ENCODE peak calls at places on chromosomes 4 and X, in six cellular contexts. U is upper lobe of left lung, C is HepG2, B is breast epithelium, H is NB4, V is activated B cell treated with CpG ODN at 0.5 μM for 24 hours. N is an unnamed sample.

GRCh38 chr4:2217726-2218125 is 24.2 kb downstream of the HAUS3 start:
- DNase-seq in B (no peak), V (no peak), H (no peak), C (no peak), U (no peak), N (no peak)

GRCh38 chrX:19046343-19047215 is 62.7 kb upstream of the PHKA2 start:
- DNase-seq in U (no peak), V (no peak), H (peak), B (no peak), C (no peak), N (no peak)

GRCh38 chrX:2647627-2648026 is 43.5 kb upstream of the CD99 start:
- DNase-seq in U (no peak), V (no peak), B (no peak), H (no peak), C (no peak), N (no peak)

GRCh38 chr4:76658231-76659102 is 223.4 kb downstream of the SHROOM3 start:
- DNase-seq in C (no peak), B (no peak), H (no peak), V (no peak), U (no peak), N (no peak)

GRCh38 chr4:169070071-169070894 is 60.2 kb upstream of the CBR4 start:
- DNase-seq in B (peak), U (peak), V (no peak), C (peak), H (peak), N (no peak)

GRCh38 chr4:88109123-88109864 is 49.1 kb downstream of the ABCG2 start:
- DNase-seq in C (peak), H (no peak), V (no peak), B (no peak), U (no peak), N (no peak)

GRCh38 chr4:89800012-89800516 is 36.9 kb downstream of the SNCA start:
- DNase-seq in C (no peak), B (no peak), U (no peak), V (no peak), H (no peak), N (no peak)

GRCh38 chr4:101655847-101656246 is 134.7 kb upstream of the BANK1 start:
- DNase-seq in C (no peak), B (no peak), V (no peak), H (no peak), U (no peak), N (no peak)

GRCh38 chrX:56786889-56787733 is 58.1 kb downstream of the NBDY start:
- DNase-seq in C (no peak), V (no peak), H (no peak), B (no peak), U (no peak), N (peak)

GRCh38 chrX:68498508-68499379 is at the start of gene YIPF6:
- DNase-seq in B (peak), V (peak), U (peak), H (peak), C (peak), N (peak)

GRCh38 chrX:30935985-30936384 is 46.9 kb upstream of the TAB3 start:
- DNase-seq in H (peak), C (peak), B (no peak), U (peak), V (no peak), N (no peak)

GRCh38 chr4:23902203-23902602 is 12.4 kb upstream of the PPARGC1A start:
- DNase-seq in V (no peak), H (peak), C (no peak), B (no peak), U (no peak), N (no peak)

GRCh38 chr4:135418353-135418752 is 1216.8 kb upstream of the PABPC4L start:
- DNase-seq in V (no peak), H (peak), B (no peak), C (peak), U (no peak), N (no peak)

GRCh38 chr4:149031399-149031798 is 589.2 kb upstream of the NR3C2 start:
- DNase-seq in C (peak), H (peak), U (no peak), V (no peak), B (no peak), N (no peak)

GRCh38 chrX:70141373-70141772 is 8.1 kb downstream of the IGBP1 start:
- DNase-seq in U (no peak), C (no peak), H (no peak), V (no peak), B (no peak), N (no peak)

GRCh38 chrX:143455045-143455444 is 62.2 kb downstream of the SPANXN3 start:
- DNase-seq in C (no peak), U (no peak), B (no peak), H (no peak), V (no peak), N (no peak)

GRCh38 chr4:5114911-5115310 is 63.6 kb downstream of the STK32B start:
- DNase-seq in H (no peak), V (no peak), C (no peak), U (no peak), B (no peak), N (no peak)

GRCh38 chrX:46244451-46244850 is 300.8 kb downstream of the ZNF674 start:
- DNase-seq in U (no peak), V (no peak), H (no peak), B (no peak), C (no peak), N (no peak)

GRCh38 chr4:65665951-65666523 is 4.3 kb downstream of the EPHA5 start:
- DNase-seq in H (no peak), C (no peak), B (no peak), V (no peak), U (no peak), N (no peak)

DNA sequence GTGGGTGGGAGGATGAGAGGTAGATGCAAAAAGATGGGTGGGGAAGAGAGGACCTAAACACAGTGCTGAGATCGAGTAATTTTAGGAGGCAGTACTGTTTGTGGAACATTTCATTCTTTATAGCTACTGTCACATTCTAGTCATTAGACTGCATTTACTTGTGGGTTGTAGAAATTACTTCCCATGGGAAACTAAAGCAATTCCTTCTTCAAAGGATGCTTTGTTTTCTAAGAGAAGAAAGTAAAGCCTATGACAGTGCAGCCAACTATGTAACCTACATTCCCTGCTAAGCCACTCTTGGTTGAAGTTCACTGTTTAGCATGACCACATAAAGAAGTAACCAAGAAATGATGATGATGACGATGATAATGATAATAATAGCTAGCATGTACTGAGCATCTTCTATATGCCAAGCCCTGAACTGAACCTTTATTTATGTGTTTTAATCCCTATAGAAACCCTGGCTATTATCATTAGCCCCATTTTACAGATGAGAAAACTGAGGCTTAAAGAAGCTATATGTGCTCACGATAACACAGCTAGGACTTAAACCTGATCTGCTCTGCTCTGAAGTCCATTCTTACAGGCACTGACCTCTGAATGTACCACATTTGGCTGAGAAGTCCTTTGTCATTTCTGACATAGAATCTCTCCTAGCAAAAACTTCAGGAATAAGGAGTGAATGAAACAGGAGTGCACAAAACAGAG is 114.5 kb upstream of the KIT start:
- DNase-seq in H (no peak), C (no peak), B (no peak), V (no peak), U (no peak), N (no peak)
- TF ChIP-seq CTCF in H (no peak), C (no peak), B (no peak), V (no peak), U (no peak), N (no peak)

DNA sequence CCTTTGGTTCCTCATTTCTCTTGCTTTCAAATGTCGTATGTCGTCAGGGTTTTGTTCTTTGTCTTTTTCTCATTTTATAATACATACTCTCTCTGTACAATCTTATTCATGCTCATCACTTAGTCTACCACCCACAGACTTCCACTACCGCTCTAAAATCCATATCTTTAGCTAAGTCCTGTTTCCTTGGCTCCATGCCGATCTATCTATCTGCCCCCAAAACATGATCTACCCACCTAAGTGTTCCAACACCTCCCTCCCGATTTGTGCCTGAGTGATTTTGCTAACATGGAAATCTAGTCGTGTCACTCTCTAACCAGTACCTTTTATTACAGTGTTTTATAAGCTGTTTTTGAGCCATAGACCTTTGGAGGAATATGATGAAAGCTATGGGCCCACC is 65.6 kb upstream of the PGAM4 start:
- DNase-seq in B (no peak), U (no peak), V (no peak), C (no peak), H (no peak), N (no peak)
- TF ChIP-seq CTCF in B (no peak), U (no peak), V (no peak), C (no peak), H (no peak), N (no peak)

GRCh38 chrX:152869972-152870371 is 27.9 kb upstream of the ZNF185 start:
- DNase-seq in U (no peak), H (no peak), B (no peak), C (no peak), V (no peak), N (no peak)
- TF ChIP-seq CTCF in U (no peak), H (no peak), B (no peak), C (no peak), V (no peak), N (no peak)

GRCh38 chr4:55545681-55546632 is 752 bp downstream of the CLOCK start:
- DNase-seq in H (peak), V (peak), C (peak), U (peak), B (peak), N (peak)

GRCh38 chr4:55545133-55545532 is 1.6 kb downstream of the CLOCK start:
- DNase-seq in B (no peak), V (no peak), H (peak), C (peak), U (no peak), N (no peak)

GRCh38 chr4:55547461-55547770 is 707 bp upstream of the CLOCK start:
- DNase-seq in B (no peak), V (no peak), H (no peak), U (peak), C (no peak), N (no peak)

GRCh38 chr4:55546633-55547460 is at the start of gene CLOCK:
- DNase-seq in H (peak), B (peak), C (peak), V (peak), U (peak), N (peak)

DNA sequence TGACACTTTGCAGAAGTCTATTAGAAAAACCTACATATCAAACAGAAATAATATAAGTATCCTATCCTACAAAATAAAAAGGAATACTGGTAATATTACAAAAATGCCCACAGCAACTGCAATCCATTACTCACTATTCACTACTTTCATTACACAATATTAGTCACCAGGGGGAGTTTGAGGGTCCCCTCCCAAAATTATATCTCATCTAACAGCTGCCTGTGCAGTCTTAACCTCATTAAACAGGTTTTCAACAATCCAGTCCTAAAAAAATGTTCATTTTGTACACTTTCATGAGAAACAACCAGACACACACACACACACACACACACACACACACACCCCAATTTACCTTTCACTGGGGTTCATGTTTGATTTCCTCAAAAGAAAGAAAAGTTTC is 2.9 kb downstream of the CLOCK start:
- DNase-seq in H (peak), B (no peak), V (no peak), C (no peak), U (no peak), N (no peak)
- TF ChIP-seq CTCF in H (no peak), B (no peak), V (no peak), C (no peak), U (no peak), N (no peak)